ENCODE peak calls at places on chromosomes 4 and X, in five cellular contexts. N is fibroblast of pulmonary artery, Z is Peyer's patch, I is breast epithelium, J is astrocyte of the spinal cord. E is an unnamed sample.

GRCh38 chr4:36011381-36011780 is 232.9 kb downstream of the ARAP2 start:
- DNase-seq in N (peak), Z (no peak), I (no peak), J (peak), E (no peak)

GRCh38 chr4:5683566-5683965 is 24.8 kb downstream of the EVC2 start:
- DNase-seq in I (no peak), N (no peak), J (no peak), Z (no peak), E (no peak)

GRCh38 chr4:147052361-147052760 is 106.7 kb upstream of the TTC29 start:
- DNase-seq in J (no peak), I (no peak), Z (no peak), N (no peak), E (no peak)

GRCh38 chr4:134027931-134028330 is 173.7 kb downstream of the PABPC4L start:
- DNase-seq in J (peak), I (no peak), Z (no peak), N (peak), E (no peak)

GRCh38 chr4:101292901-101293300 is 54.4 kb downstream of the PPP3CA start:
- DNase-seq in Z (no peak), J (peak), N (peak), I (no peak), E (no peak)

GRCh38 chr4:80184791-80185756 is 12.2 kb upstream of the PRDM8 start:
- DNase-seq in I (no peak), Z (peak), J (no peak), N (no peak), E (no peak)

GRCh38 chrX:125132274-125132673 is 187.4 kb upstream of the TEX13C start:
- DNase-seq in Z (no peak), N (no peak), I (no peak), J (no peak), E (no peak)

GRCh38 chr4:687048-687974 is 1.6 kb downstream of the SLC49A3 start:
- DNase-seq in I (peak), Z (peak), N (peak), J (peak), E (no peak)

GRCh38 chr4:140330311-140330900 is 43.0 kb upstream of the SCOC start:
- DNase-seq in Z (no peak), I (no peak), N (peak), J (peak), E (no peak)

GRCh38 chr4:184666670-184667069 is 17.1 kb downstream of the PRIMPOL start:
- DNase-seq in I (no peak), N (no peak), Z (no peak), J (no peak), E (no peak)

GRCh38 chrX:110004970-110005369 is 2.1 kb downstream of the TMEM164 start:
- DNase-seq in N (no peak), J (no peak), I (no peak), Z (no peak), E (no peak)

GRCh38 chr4:52961666-52962412 is 99.7 kb downstream of the RASL11B start:
- DNase-seq in I (no peak), Z (no peak), J (no peak), N (no peak), E (no peak)

GRCh38 chr4:104942990-104943758 is 203.5 kb upstream of the TET2 start:
- DNase-seq in N (no peak), Z (no peak), I (no peak), J (peak), E (no peak)

GRCh38 chr4:152290522-152290921 is 245.4 kb downstream of the FBXW7 start:
- DNase-seq in I (no peak), N (no peak), Z (no peak), J (no peak), E (no peak)

GRCh38 chrX:67105758-67106116 is 438.1 kb upstream of the AR start:
- DNase-seq in N (no peak), I (no peak), J (no peak), Z (no peak), E (no peak)

GRCh38 chr4:69032847-69033638 is 63.2 kb upstream of the UGT2B7 start:
- DNase-seq in J (no peak), N (peak), Z (peak), I (no peak), E (no peak)

GRCh38 chr4:13054410-13054970 is 429.6 kb downstream of the RAB28 start:
- DNase-seq in I (no peak), N (no peak), J (no peak), Z (no peak), E (no peak)

GRCh38 chr4:85806346-85806745 is 331.4 kb downstream of the ARHGAP24 start:
- DNase-seq in I (no peak), Z (no peak), J (no peak), N (no peak), E (no peak)

GRCh38 chr4:633976-634598 is 8.7 kb downstream of the PDE6B start:
- DNase-seq in N (no peak), J (no peak), Z (no peak), I (no peak), E (no peak)

GRCh38 chrX:8726031-8726652 is 5.8 kb downstream of the ANOS1 start:
- DNase-seq in Z (no peak), J (no peak), I (no peak), N (no peak), E (no peak)

GRCh38 chr4:26267087-26267486 is 53.7 kb upstream of the RBPJ start:
- DNase-seq in I (peak), N (no peak), Z (peak), J (no peak), E (no peak)

GRCh38 chr4:39205476-39205875 is 23.1 kb downstream of the WDR19 start:
- DNase-seq in J (no peak), I (no peak), N (no peak), Z (no peak), E (no peak)

GRCh38 chrX:25600776-25601175 is 537.4 kb upstream of the MAGEB18 start:
- DNase-seq in Z (no peak), I (no peak), N (peak), J (peak), E (no peak)

GRCh38 chrX:107704181-107704580 is 71.4 kb downstream of the TSC22D3 start:
- DNase-seq in I (no peak), Z (peak), J (no peak), N (no peak), E (no peak)

GRCh38 chr4:174217273-174218126 is 66.0 kb downstream of the FBXO8 start:
- DNase-seq in I (no peak), J (peak), N (peak), Z (no peak), E (peak)

GRCh38 chr4:23937173-23937572 is 47.3 kb upstream of the PPARGC1A start:
- DNase-seq in Z (no peak), I (no peak), J (no peak), N (no peak), E (no peak)

GRCh38 chr4:56289934-56290333 is 97.4 kb downstream of the AASDH start:
- DNase-seq in N (peak), I (no peak), J (peak), Z (no peak), E (no peak)

GRCh38 chr4:1758306-1759121 is 34.6 kb upstream of the FGFR3 start:
- DNase-seq in J (no peak), N (no peak), I (no peak), Z (no peak), E (no peak)

GRCh38 chr4:180150818-180151217 is 2092.4 kb upstream of the TENM3 start:
- DNase-seq in N (no peak), Z (no peak), I (no peak), J (peak), E (no peak)

E was measured in neuronal stem cell.